ENCODE peak calls at places on chromosome 3, in eight cellular contexts. One of them, this sample, is unnamed.

GRCh38 chr3:175606650-175607318 is 747.6 kb downstream of the NAALADL2 start:
- DNase-seq in GM12865: no peak
- DNase-seq in heart left ventricle: no peak
- DNase-seq in choroid plexus epithelial cell: peak
- DNase-seq in IMR-90: peak
- DNase-seq in upper lobe of left lung: no peak
- DNase-seq in transverse colon: no peak
- DNase-seq in fibroblast of lung: peak
- DNase-seq in this sample: no peak

GRCh38 chr3:45011756-45012441 is 14.2 kb upstream of the CLEC3B start:
- DNase-seq in GM12865: no peak
- DNase-seq in heart left ventricle: peak
- DNase-seq in choroid plexus epithelial cell: peak
- DNase-seq in IMR-90: peak
- DNase-seq in upper lobe of left lung: no peak
- DNase-seq in transverse colon: peak
- DNase-seq in fibroblast of lung: peak
- DNase-seq in this sample: peak

GRCh38 chr3:117898722-117899121 is 1135.9 kb downstream of the IGSF11 start:
- DNase-seq in GM12865: peak
- DNase-seq in heart left ventricle: no peak
- DNase-seq in choroid plexus epithelial cell: peak
- DNase-seq in IMR-90: no peak
- DNase-seq in upper lobe of left lung: no peak
- DNase-seq in transverse colon: no peak
- DNase-seq in fibroblast of lung: peak
- DNase-seq in this sample: no peak

GRCh38 chr3:81916890-81917289 is 155.4 kb upstream of the GBE1 start:
- DNase-seq in GM12865: no peak
- DNase-seq in heart left ventricle: no peak
- DNase-seq in choroid plexus epithelial cell: no peak
- DNase-seq in IMR-90: no peak
- DNase-seq in upper lobe of left lung: no peak
- DNase-seq in transverse colon: no peak
- DNase-seq in fibroblast of lung: no peak
- DNase-seq in this sample: no peak

GRCh38 chr3:98188553-98188952 is 22.1 kb downstream of the OR5H15 start:
- DNase-seq in GM12865: peak
- DNase-seq in heart left ventricle: no peak
- DNase-seq in choroid plexus epithelial cell: peak
- DNase-seq in IMR-90: no peak
- DNase-seq in upper lobe of left lung: no peak
- DNase-seq in transverse colon: no peak
- DNase-seq in fibroblast of lung: no peak
- DNase-seq in this sample: peak

GRCh38 chr3:141507392-141508066 is 20.7 kb downstream of the RASA2 start:
- DNase-seq in GM12865: no peak
- DNase-seq in heart left ventricle: no peak
- DNase-seq in choroid plexus epithelial cell: no peak
- DNase-seq in IMR-90: no peak
- DNase-seq in upper lobe of left lung: no peak
- DNase-seq in transverse colon: no peak
- DNase-seq in fibroblast of lung: no peak
- DNase-seq in this sample: no peak

GRCh38 chr3:197430502-197430901 is 125.3 kb downstream of the BDH1 start:
- DNase-seq in GM12865: no peak
- DNase-seq in heart left ventricle: no peak
- DNase-seq in choroid plexus epithelial cell: peak
- DNase-seq in IMR-90: no peak
- DNase-seq in upper lobe of left lung: no peak
- DNase-seq in transverse colon: no peak
- DNase-seq in fibroblast of lung: no peak
- DNase-seq in this sample: peak

GRCh38 chr3:77141423-77141822 is 101.5 kb downstream of the ROBO2 start:
- DNase-seq in GM12865: no peak
- DNase-seq in heart left ventricle: no peak
- DNase-seq in choroid plexus epithelial cell: no peak
- DNase-seq in IMR-90: no peak
- DNase-seq in upper lobe of left lung: no peak
- DNase-seq in transverse colon: no peak
- DNase-seq in fibroblast of lung: no peak
- DNase-seq in this sample: no peak

GRCh38 chr3:100893590-100893989 is 99.6 kb downstream of the ABI3BP start:
- DNase-seq in GM12865: peak
- DNase-seq in heart left ventricle: no peak
- DNase-seq in choroid plexus epithelial cell: peak
- DNase-seq in IMR-90: peak
- DNase-seq in upper lobe of left lung: no peak
- DNase-seq in transverse colon: peak
- DNase-seq in fibroblast of lung: peak
- DNase-seq in this sample: peak

GRCh38 chr3:99868438-99868723 is 50.7 kb downstream of the CMSS1 start:
- DNase-seq in GM12865: peak
- DNase-seq in heart left ventricle: no peak
- DNase-seq in choroid plexus epithelial cell: no peak
- DNase-seq in IMR-90: peak
- DNase-seq in upper lobe of left lung: no peak
- DNase-seq in transverse colon: no peak
- DNase-seq in fibroblast of lung: no peak
- DNase-seq in this sample: no peak

GRCh38 chr3:71064288-71064975 is 519.1 kb downstream of the FOXP1 start:
- DNase-seq in GM12865: peak
- DNase-seq in heart left ventricle: no peak
- DNase-seq in choroid plexus epithelial cell: peak
- DNase-seq in IMR-90: peak
- DNase-seq in upper lobe of left lung: no peak
- DNase-seq in transverse colon: peak
- DNase-seq in fibroblast of lung: peak
- DNase-seq in this sample: peak

GRCh38 chr3:52788890-52789745 is 5.5 kb upstream of the ITIH3 start:
- DNase-seq in GM12865: no peak
- DNase-seq in heart left ventricle: no peak
- DNase-seq in choroid plexus epithelial cell: no peak
- DNase-seq in IMR-90: no peak
- DNase-seq in upper lobe of left lung: no peak
- DNase-seq in transverse colon: no peak
- DNase-seq in fibroblast of lung: no peak
- DNase-seq in this sample: no peak

GRCh38 chr3:81465510-81465909 is 295.9 kb downstream of the GBE1 start:
- DNase-seq in GM12865: no peak
- DNase-seq in heart left ventricle: no peak
- DNase-seq in choroid plexus epithelial cell: no peak
- DNase-seq in IMR-90: no peak
- DNase-seq in upper lobe of left lung: no peak
- DNase-seq in transverse colon: no peak
- DNase-seq in fibroblast of lung: peak
- DNase-seq in this sample: peak

GRCh38 chr3:69948246-69948862 is 51.2 kb upstream of the SAMMSON start:
- DNase-seq in GM12865: peak
- DNase-seq in heart left ventricle: no peak
- DNase-seq in choroid plexus epithelial cell: peak
- DNase-seq in IMR-90: peak
- DNase-seq in upper lobe of left lung: no peak
- DNase-seq in transverse colon: no peak
- DNase-seq in fibroblast of lung: peak
- DNase-seq in this sample: peak

DNA sequence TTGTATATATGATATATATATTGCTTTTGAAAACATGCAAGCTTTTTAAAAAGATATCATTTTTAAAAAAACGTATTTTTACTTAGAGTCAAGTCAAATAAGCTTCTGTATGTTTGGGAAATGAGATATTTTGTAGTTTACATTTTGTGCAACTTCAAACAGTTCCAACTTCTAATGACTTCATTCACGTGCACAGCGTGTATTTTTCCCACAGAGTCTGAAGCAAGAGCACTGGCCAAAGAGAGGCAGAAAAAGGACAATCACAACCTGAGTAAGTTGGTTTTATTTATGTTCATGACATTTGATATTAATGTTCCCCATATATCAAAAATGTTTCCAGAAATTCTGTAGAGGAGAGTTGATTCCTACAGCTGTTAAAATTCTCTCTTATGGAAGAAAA is 47.9 kb upstream of the SAMMSON start:
- DNase-seq in GM12865: no peak
- DNase-seq in heart left ventricle: no peak
- DNase-seq in choroid plexus epithelial cell: no peak
- DNase-seq in IMR-90: peak
- DNase-seq in upper lobe of left lung: no peak
- DNase-seq in transverse colon: no peak
- DNase-seq in fibroblast of lung: peak
- DNase-seq in this sample: no peak
- H3K4me3 ChIP-seq in GM12865: no peak
- H3K4me3 ChIP-seq in heart left ventricle: no peak
- H3K4me3 ChIP-seq in choroid plexus epithelial cell: no peak
- H3K4me3 ChIP-seq in IMR-90: no peak
- H3K4me3 ChIP-seq in upper lobe of left lung: no peak
- H3K4me3 ChIP-seq in transverse colon: no peak
- H3K4me3 ChIP-seq in fibroblast of lung: no peak
- H3K4me3 ChIP-seq in this sample: no peak

GRCh38 chr3:114623420-114624046 is 329.7 kb downstream of the TIGIT start:
- DNase-seq in GM12865: peak
- DNase-seq in heart left ventricle: peak
- DNase-seq in choroid plexus epithelial cell: peak
- DNase-seq in IMR-90: no peak
- DNase-seq in upper lobe of left lung: no peak
- DNase-seq in transverse colon: no peak
- DNase-seq in fibroblast of lung: no peak
- DNase-seq in this sample: peak
- H3K4me3 ChIP-seq in GM12865: no peak
- H3K4me3 ChIP-seq in heart left ventricle: peak
- H3K4me3 ChIP-seq in choroid plexus epithelial cell: peak
- H3K4me3 ChIP-seq in IMR-90: peak
- H3K4me3 ChIP-seq in upper lobe of left lung: peak
- H3K4me3 ChIP-seq in transverse colon: peak
- H3K4me3 ChIP-seq in fibroblast of lung: peak
- H3K4me3 ChIP-seq in this sample: peak

GRCh38 chr3:182981038-182981380 is 671 bp upstream of the DCUN1D1 start:
- DNase-seq in GM12865: no peak
- DNase-seq in heart left ventricle: no peak
- DNase-seq in choroid plexus epithelial cell: no peak
- DNase-seq in IMR-90: no peak
- DNase-seq in upper lobe of left lung: no peak
- DNase-seq in transverse colon: no peak
- DNase-seq in fibroblast of lung: no peak
- DNase-seq in this sample: no peak

GRCh38 chr3:182979719-182980191 is 583 bp downstream of the DCUN1D1 start:
- DNase-seq in GM12865: peak
- DNase-seq in heart left ventricle: peak
- DNase-seq in choroid plexus epithelial cell: peak
- DNase-seq in IMR-90: peak
- DNase-seq in upper lobe of left lung: peak
- DNase-seq in transverse colon: peak
- DNase-seq in fibroblast of lung: no peak
- DNase-seq in this sample: peak

GRCh38 chr3:182979103-182979697 is 1.1 kb downstream of the DCUN1D1 start:
- DNase-seq in GM12865: peak
- DNase-seq in heart left ventricle: no peak
- DNase-seq in choroid plexus epithelial cell: no peak
- DNase-seq in IMR-90: peak
- DNase-seq in upper lobe of left lung: no peak
- DNase-seq in transverse colon: no peak
- DNase-seq in fibroblast of lung: no peak
- DNase-seq in this sample: peak

GRCh38 chr3:182980204-182981037 is at the start of gene DCUN1D1:
- DNase-seq in GM12865: peak
- DNase-seq in heart left ventricle: peak
- DNase-seq in choroid plexus epithelial cell: peak
- DNase-seq in IMR-90: peak
- DNase-seq in upper lobe of left lung: peak
- DNase-seq in transverse colon: peak
- DNase-seq in fibroblast of lung: peak
- DNase-seq in this sample: peak

GRCh38 chr3:182978387-182978786 is 2.0 kb downstream of the DCUN1D1 start:
- DNase-seq in GM12865: no peak
- DNase-seq in heart left ventricle: no peak
- DNase-seq in choroid plexus epithelial cell: no peak
- DNase-seq in IMR-90: no peak
- DNase-seq in upper lobe of left lung: no peak
- DNase-seq in transverse colon: no peak
- DNase-seq in fibroblast of lung: no peak
- DNase-seq in this sample: no peak
- H3K4me3 ChIP-seq in GM12865: peak
- H3K4me3 ChIP-seq in heart left ventricle: no peak
- H3K4me3 ChIP-seq in choroid plexus epithelial cell: no peak
- H3K4me3 ChIP-seq in IMR-90: no peak
- H3K4me3 ChIP-seq in upper lobe of left lung: no peak
- H3K4me3 ChIP-seq in transverse colon: no peak
- H3K4me3 ChIP-seq in fibroblast of lung: no peak
- H3K4me3 ChIP-seq in this sample: peak

GRCh38 chr3:128607710-128608048 is 42.9 kb downstream of the RPN1 start:
- DNase-seq in GM12865: no peak
- DNase-seq in heart left ventricle: no peak
- DNase-seq in choroid plexus epithelial cell: no peak
- DNase-seq in IMR-90: no peak
- DNase-seq in upper lobe of left lung: no peak
- DNase-seq in transverse colon: no peak
- DNase-seq in fibroblast of lung: no peak
- DNase-seq in this sample: no peak

GRCh38 chr3:128603313-128603712 is 47.3 kb downstream of the RPN1 start:
- DNase-seq in GM12865: no peak
- DNase-seq in heart left ventricle: no peak
- DNase-seq in choroid plexus epithelial cell: no peak
- DNase-seq in IMR-90: no peak
- DNase-seq in upper lobe of left lung: no peak
- DNase-seq in transverse colon: no peak
- DNase-seq in fibroblast of lung: no peak
- DNase-seq in this sample: no peak

GRCh38 chr3:128605091-128606046 is 45.2 kb downstream of the RPN1 start:
- DNase-seq in GM12865: no peak
- DNase-seq in heart left ventricle: no peak
- DNase-seq in choroid plexus epithelial cell: no peak
- DNase-seq in IMR-90: no peak
- DNase-seq in upper lobe of left lung: no peak
- DNase-seq in transverse colon: no peak
- DNase-seq in fibroblast of lung: no peak
- DNase-seq in this sample: no peak

GRCh38 chr3:128598884-128599664 is 51.5 kb downstream of the RPN1 start:
- DNase-seq in GM12865: no peak
- DNase-seq in heart left ventricle: no peak
- DNase-seq in choroid plexus epithelial cell: no peak
- DNase-seq in IMR-90: peak
- DNase-seq in upper lobe of left lung: no peak
- DNase-seq in transverse colon: no peak
- DNase-seq in fibroblast of lung: peak
- DNase-seq in this sample: peak

DNA sequence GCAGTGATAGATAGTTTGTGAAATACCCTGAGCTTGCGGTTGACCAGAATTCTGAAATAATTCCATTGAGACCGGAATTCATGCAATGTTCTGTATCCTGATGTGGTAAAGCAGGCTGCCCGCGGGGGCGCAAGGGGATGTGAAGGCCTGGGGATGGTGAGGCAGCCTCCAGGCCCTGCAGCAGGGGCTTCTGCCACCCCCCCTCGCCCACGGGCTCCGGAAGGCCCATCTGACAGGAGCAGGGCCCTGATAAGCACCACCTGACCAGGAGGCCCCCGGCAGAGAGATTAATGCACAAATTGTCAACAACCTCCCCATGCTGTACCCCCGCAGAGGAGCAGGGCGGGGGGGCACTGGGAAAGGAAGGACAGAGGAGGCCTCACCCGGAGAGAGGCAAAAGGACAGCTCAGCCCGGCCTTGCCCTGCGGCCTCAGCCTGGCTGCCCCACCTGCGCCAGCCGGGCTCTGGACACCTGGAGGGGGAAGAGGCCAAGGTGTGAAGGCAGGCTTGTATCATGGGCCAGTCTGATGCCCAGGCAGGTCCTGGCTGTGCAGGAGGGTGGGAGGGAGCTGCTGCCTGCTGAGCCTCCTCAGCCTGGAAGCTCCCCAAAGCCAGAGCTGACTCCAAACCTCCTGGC is 46.7 kb downstream of the RPN1 start:
- DNase-seq in GM12865: no peak
- DNase-seq in heart left ventricle: no peak
- DNase-seq in choroid plexus epithelial cell: peak
- DNase-seq in IMR-90: no peak
- DNase-seq in upper lobe of left lung: no peak
- DNase-seq in transverse colon: no peak
- DNase-seq in fibroblast of lung: no peak
- DNase-seq in this sample: no peak
- H3K4me3 ChIP-seq in GM12865: no peak
- H3K4me3 ChIP-seq in heart left ventricle: no peak
- H3K4me3 ChIP-seq in choroid plexus epithelial cell: no peak
- H3K4me3 ChIP-seq in IMR-90: no peak
- H3K4me3 ChIP-seq in upper lobe of left lung: no peak
- H3K4me3 ChIP-seq in transverse colon: no peak
- H3K4me3 ChIP-seq in fibroblast of lung: no peak
- H3K4me3 ChIP-seq in this sample: no peak

This sample was measured in adipocyte.